ENCODE peak calls at places on chromosomes 2 and 18, in four cellular contexts. One of them, this sample, is unnamed.

GRCh38 chr2:160064916-160065315 is 2.5 kb upstream of the PLA2R1 start:
- DNase-seq in GM10248: no peak
- DNase-seq in Jurkat, Clone E6-1: no peak
- DNase-seq in BE2C: no peak
- DNase-seq in this sample: no peak

GRCh38 chr18:61865466-61866165 is 27.2 kb downstream of the RNF152 start:
- DNase-seq in GM10248: no peak
- DNase-seq in Jurkat, Clone E6-1: no peak
- DNase-seq in BE2C: no peak
- DNase-seq in this sample: no peak

GRCh38 chr2:61179701-61180639 is 18.0 kb downstream of the C2orf74 start:
- DNase-seq in GM10248: no peak
- DNase-seq in Jurkat, Clone E6-1: no peak
- DNase-seq in BE2C: peak; percentile 56
- DNase-seq in this sample: peak; percentile 42

GRCh38 chr2:119338826-119339561 is 27.6 kb downstream of the C2orf76 start:
- DNase-seq in GM10248: peak; percentile 73
- DNase-seq in Jurkat, Clone E6-1: peak; percentile 84
- DNase-seq in BE2C: no peak
- DNase-seq in this sample: no peak

GRCh38 chr18:57029761-57030160 is 117.1 kb upstream of the BOD1L2 start:
- DNase-seq in GM10248: no peak
- DNase-seq in Jurkat, Clone E6-1: no peak
- DNase-seq in BE2C: peak; percentile 15
- DNase-seq in this sample: no peak

GRCh38 chr2:237227190-237227988 is 141.7 kb downstream of the COPS8 start:
- DNase-seq in GM10248: no peak
- DNase-seq in Jurkat, Clone E6-1: no peak
- DNase-seq in BE2C: no peak
- DNase-seq in this sample: no peak

GRCh38 chr18:9735879-9736278 is 27.8 kb downstream of the RAB31 start:
- DNase-seq in GM10248: no peak
- DNase-seq in Jurkat, Clone E6-1: no peak
- DNase-seq in BE2C: no peak
- DNase-seq in this sample: no peak

GRCh38 chr2:81396417-81397019 is 1092.0 kb upstream of the LRRTM1 start:
- DNase-seq in GM10248: no peak
- DNase-seq in Jurkat, Clone E6-1: no peak
- DNase-seq in BE2C: no peak
- DNase-seq in this sample: no peak

GRCh38 chr18:45167631-45168225 is 447.5 kb upstream of the SLC14A2 start:
- DNase-seq in GM10248: no peak
- DNase-seq in Jurkat, Clone E6-1: no peak
- DNase-seq in BE2C: no peak
- DNase-seq in this sample: no peak

GRCh38 chr2:72999729-73000725 is 71.5 kb downstream of the SFXN5 start:
- DNase-seq in GM10248: no peak
- DNase-seq in Jurkat, Clone E6-1: no peak
- DNase-seq in BE2C: no peak
- DNase-seq in this sample: no peak

GRCh38 chr2:26302846-26303245 is 43.1 kb upstream of the SELENOI start:
- DNase-seq in GM10248: no peak
- DNase-seq in Jurkat, Clone E6-1: no peak
- DNase-seq in BE2C: no peak
- DNase-seq in this sample: no peak

GRCh38 chr18:75276813-75277628 is 66.4 kb downstream of the TSHZ1 start:
- DNase-seq in GM10248: no peak
- DNase-seq in Jurkat, Clone E6-1: no peak
- DNase-seq in BE2C: no peak
- DNase-seq in this sample: no peak

GRCh38 chr2:31558401-31559295 is 22.1 kb downstream of the SRD5A2 start:
- DNase-seq in GM10248: no peak
- DNase-seq in Jurkat, Clone E6-1: no peak
- DNase-seq in BE2C: no peak
- DNase-seq in this sample: no peak

This sample was measured in SK-N-SH.